ENCODE peak calls at places on chromosome 21, in ten cellular contexts. One of them, this sample, is unnamed.

GRCh38 chr21:37845535-37845934 is 70.7 kb downstream of the KCNJ6 start:
- DNase-seq in Peyer's patch: no peak
- DNase-seq in endothelial cell: no peak
- DNase-seq in IMR-90: no peak
- DNase-seq in glutamatergic neuron: no peak
- DNase-seq in CD4-positive, alpha-beta T cell: no peak
- DNase-seq in GM23338: no peak
- DNase-seq in PC-3: no peak
- DNase-seq in Calu3: no peak
- DNase-seq in A549: no peak
- DNase-seq in this sample: no peak

GRCh38 chr21:34567574-34567973 is 47.3 kb downstream of the RCAN1 start:
- DNase-seq in Peyer's patch: no peak
- DNase-seq in endothelial cell: no peak
- DNase-seq in PC-3: no peak
- DNase-seq in CD4-positive, alpha-beta T cell: no peak
- DNase-seq in IMR-90: no peak
- DNase-seq in GM23338: no peak
- DNase-seq in A549: no peak
- DNase-seq in glutamatergic neuron: no peak
- DNase-seq in Calu3: no peak
- DNase-seq in this sample: no peak

GRCh38 chr21:42454221-42454570 is 41.8 kb downstream of the RSPH1 start:
- DNase-seq in endothelial cell: no peak
- DNase-seq in Peyer's patch: no peak
- DNase-seq in IMR-90: no peak
- DNase-seq in Calu3: no peak
- DNase-seq in CD4-positive, alpha-beta T cell: no peak
- DNase-seq in A549: no peak
- DNase-seq in GM23338: no peak
- DNase-seq in PC-3: no peak
- DNase-seq in glutamatergic neuron: no peak
- DNase-seq in this sample: no peak

GRCh38 chr21:29318354-29318753 is 19.6 kb downstream of the BACH1 start:
- DNase-seq in Calu3: peak; percentile 13
- DNase-seq in glutamatergic neuron: no peak
- DNase-seq in A549: no peak
- DNase-seq in IMR-90: peak; percentile 52
- DNase-seq in PC-3: no peak
- DNase-seq in CD4-positive, alpha-beta T cell: no peak
- DNase-seq in GM23338: no peak
- DNase-seq in endothelial cell: no peak
- DNase-seq in Peyer's patch: no peak
- DNase-seq in this sample: no peak

GRCh38 chr21:45534591-45535331 is 7.5 kb downstream of the SLC19A1 start:
- DNase-seq in Calu3: no peak
- DNase-seq in Peyer's patch: peak; percentile 47
- DNase-seq in A549: no peak
- DNase-seq in PC-3: no peak
- DNase-seq in CD4-positive, alpha-beta T cell: no peak
- DNase-seq in glutamatergic neuron: peak; percentile 85
- DNase-seq in GM23338: no peak
- DNase-seq in endothelial cell: no peak
- DNase-seq in IMR-90: no peak
- DNase-seq in this sample: no peak

GRCh38 chr21:19353271-19353670 is 949.7 kb upstream of the TMPRSS15 start:
- DNase-seq in Calu3: no peak
- DNase-seq in endothelial cell: no peak
- DNase-seq in A549: no peak
- DNase-seq in CD4-positive, alpha-beta T cell: no peak
- DNase-seq in GM23338: peak; percentile 2
- DNase-seq in PC-3: no peak
- DNase-seq in glutamatergic neuron: no peak
- DNase-seq in IMR-90: no peak
- DNase-seq in Peyer's patch: no peak
- DNase-seq in this sample: no peak

GRCh38 chr21:31490471-31490870 is 146.4 kb upstream of the TIAM1 start:
- DNase-seq in PC-3: no peak
- DNase-seq in endothelial cell: no peak
- DNase-seq in Calu3: no peak
- DNase-seq in Peyer's patch: no peak
- DNase-seq in CD4-positive, alpha-beta T cell: no peak
- DNase-seq in IMR-90: no peak
- DNase-seq in A549: peak; percentile 6
- DNase-seq in glutamatergic neuron: no peak
- DNase-seq in GM23338: no peak
- DNase-seq in this sample: no peak

GRCh38 chr21:36949171-36950141 is 17.0 kb downstream of the HLCS start:
- DNase-seq in A549: no peak
- DNase-seq in glutamatergic neuron: no peak
- DNase-seq in Calu3: no peak
- DNase-seq in PC-3: no peak
- DNase-seq in CD4-positive, alpha-beta T cell: no peak
- DNase-seq in IMR-90: no peak
- DNase-seq in endothelial cell: no peak
- DNase-seq in GM23338: peak; percentile 39
- DNase-seq in Peyer's patch: no peak
- DNase-seq in this sample: no peak

GRCh38 chr21:46149205-46149901 is 6.0 kb downstream of the FTCD start:
- DNase-seq in PC-3: no peak
- DNase-seq in A549: no peak
- DNase-seq in GM23338: no peak
- DNase-seq in Peyer's patch: peak; percentile 31
- DNase-seq in endothelial cell: no peak
- DNase-seq in CD4-positive, alpha-beta T cell: no peak
- DNase-seq in IMR-90: no peak
- DNase-seq in Calu3: no peak
- DNase-seq in glutamatergic neuron: peak; percentile 14
- DNase-seq in this sample: no peak

GRCh38 chr21:45513741-45514310 is 28.4 kb downstream of the SLC19A1 start:
- DNase-seq in PC-3: no peak
- DNase-seq in GM23338: no peak
- DNase-seq in endothelial cell: no peak
- DNase-seq in glutamatergic neuron: peak; percentile 13
- DNase-seq in A549: no peak
- DNase-seq in Peyer's patch: peak; percentile 40
- DNase-seq in Calu3: no peak
- DNase-seq in IMR-90: no peak
- DNase-seq in CD4-positive, alpha-beta T cell: no peak
- DNase-seq in this sample: no peak

GRCh38 chr21:25589905-25590304 is 17.4 kb downstream of the MRPL39 start:
- DNase-seq in GM23338: no peak
- DNase-seq in A549: no peak
- DNase-seq in Calu3: no peak
- DNase-seq in Peyer's patch: no peak
- DNase-seq in PC-3: no peak
- DNase-seq in CD4-positive, alpha-beta T cell: no peak
- DNase-seq in IMR-90: no peak
- DNase-seq in glutamatergic neuron: no peak
- DNase-seq in endothelial cell: no peak
- DNase-seq in this sample: no peak

GRCh38 chr21:32727478-32727727 is 410 bp downstream of the SYNJ1 start:
- DNase-seq in GM23338: no peak
- DNase-seq in Calu3: peak; percentile 10
- DNase-seq in PC-3: no peak
- DNase-seq in Peyer's patch: no peak
- DNase-seq in CD4-positive, alpha-beta T cell: no peak
- DNase-seq in endothelial cell: no peak
- DNase-seq in A549: no peak
- DNase-seq in glutamatergic neuron: no peak
- DNase-seq in IMR-90: no peak
- DNase-seq in this sample: no peak

GRCh38 chr21:26449161-26449560 is 123.9 kb downstream of the CYYR1 start:
- DNase-seq in IMR-90: peak; percentile 43
- DNase-seq in A549: no peak
- DNase-seq in Peyer's patch: no peak
- DNase-seq in endothelial cell: no peak
- DNase-seq in Calu3: no peak
- DNase-seq in CD4-positive, alpha-beta T cell: no peak
- DNase-seq in glutamatergic neuron: no peak
- DNase-seq in PC-3: no peak
- DNase-seq in GM23338: no peak
- DNase-seq in this sample: no peak

GRCh38 chr21:32702702-32703101 is 25.1 kb downstream of the SYNJ1 start:
- DNase-seq in A549: peak; percentile 0
- DNase-seq in IMR-90: peak; percentile 89
- DNase-seq in endothelial cell: no peak
- DNase-seq in Calu3: no peak
- DNase-seq in CD4-positive, alpha-beta T cell: no peak
- DNase-seq in glutamatergic neuron: no peak
- DNase-seq in GM23338: no peak
- DNase-seq in PC-3: peak; percentile 53
- DNase-seq in Peyer's patch: no peak
- DNase-seq in this sample: no peak

GRCh38 chr21:35696644-35697043 is 363.7 kb downstream of the SETD4 start:
- DNase-seq in glutamatergic neuron: no peak
- DNase-seq in CD4-positive, alpha-beta T cell: no peak
- DNase-seq in PC-3: no peak
- DNase-seq in IMR-90: no peak
- DNase-seq in Calu3: no peak
- DNase-seq in endothelial cell: no peak
- DNase-seq in A549: no peak
- DNase-seq in GM23338: peak; percentile 21
- DNase-seq in Peyer's patch: no peak
- DNase-seq in this sample: no peak
- TF ChIP-seq CTCF in glutamatergic neuron: no peak
- TF ChIP-seq CTCF in CD4-positive, alpha-beta T cell: no peak
- TF ChIP-seq CTCF in PC-3: no peak
- TF ChIP-seq CTCF in IMR-90: no peak
- TF ChIP-seq CTCF in Calu3: no peak
- TF ChIP-seq CTCF in endothelial cell: no peak
- TF ChIP-seq CTCF in A549: no peak
- TF ChIP-seq CTCF in GM23338: no peak
- TF ChIP-seq CTCF in Peyer's patch: no peak
- TF ChIP-seq CTCF in this sample: no peak

GRCh38 chr21:16913010-16913409 is 599.8 kb upstream of the CXADR start:
- DNase-seq in Peyer's patch: no peak
- DNase-seq in glutamatergic neuron: peak; percentile 16
- DNase-seq in A549: peak; percentile 4
- DNase-seq in IMR-90: no peak
- DNase-seq in Calu3: no peak
- DNase-seq in GM23338: peak; percentile 25
- DNase-seq in endothelial cell: no peak
- DNase-seq in PC-3: no peak
- DNase-seq in CD4-positive, alpha-beta T cell: no peak
- DNase-seq in this sample: no peak
- TF ChIP-seq CTCF in Peyer's patch: no peak
- TF ChIP-seq CTCF in glutamatergic neuron: no peak
- TF ChIP-seq CTCF in A549: no peak
- TF ChIP-seq CTCF in IMR-90: no peak
- TF ChIP-seq CTCF in Calu3: no peak
- TF ChIP-seq CTCF in GM23338: peak; percentile 52
- TF ChIP-seq CTCF in endothelial cell: no peak
- TF ChIP-seq CTCF in PC-3: no peak
- TF ChIP-seq CTCF in CD4-positive, alpha-beta T cell: no peak
- TF ChIP-seq CTCF in this sample: no peak

GRCh38 chr21:17925000-17925610 is 105.9 kb upstream of the C21orf91 start:
- DNase-seq in Peyer's patch: peak; percentile 73
- DNase-seq in glutamatergic neuron: peak; percentile 39
- DNase-seq in GM23338: peak; percentile 87
- DNase-seq in A549: peak; percentile 30
- DNase-seq in endothelial cell: peak; percentile 61
- DNase-seq in CD4-positive, alpha-beta T cell: peak; percentile 15
- DNase-seq in IMR-90: peak; percentile 54
- DNase-seq in PC-3: peak; percentile 83
- DNase-seq in Calu3: peak; percentile 52
- DNase-seq in this sample: no peak

GRCh38 chr21:17929514-17929913 is 110.4 kb upstream of the C21orf91 start:
- DNase-seq in Calu3: no peak
- DNase-seq in Peyer's patch: no peak
- DNase-seq in A549: no peak
- DNase-seq in glutamatergic neuron: no peak
- DNase-seq in IMR-90: no peak
- DNase-seq in GM23338: no peak
- DNase-seq in endothelial cell: no peak
- DNase-seq in CD4-positive, alpha-beta T cell: no peak
- DNase-seq in PC-3: no peak
- DNase-seq in this sample: no peak

GRCh38 chr21:17921579-17922530 is 102.7 kb upstream of the C21orf91 start:
- DNase-seq in A549: no peak
- DNase-seq in GM23338: no peak
- DNase-seq in PC-3: peak; percentile 85
- DNase-seq in glutamatergic neuron: no peak
- DNase-seq in IMR-90: peak; percentile 65
- DNase-seq in CD4-positive, alpha-beta T cell: no peak
- DNase-seq in endothelial cell: no peak
- DNase-seq in Calu3: no peak
- DNase-seq in Peyer's patch: no peak
- DNase-seq in this sample: no peak

GRCh38 chr21:17930102-17930501 is 110.9 kb upstream of the C21orf91 start:
- DNase-seq in PC-3: no peak
- DNase-seq in Peyer's patch: no peak
- DNase-seq in Calu3: no peak
- DNase-seq in CD4-positive, alpha-beta T cell: no peak
- DNase-seq in GM23338: no peak
- DNase-seq in endothelial cell: no peak
- DNase-seq in A549: no peak
- DNase-seq in glutamatergic neuron: no peak
- DNase-seq in IMR-90: no peak
- DNase-seq in this sample: no peak

DNA sequence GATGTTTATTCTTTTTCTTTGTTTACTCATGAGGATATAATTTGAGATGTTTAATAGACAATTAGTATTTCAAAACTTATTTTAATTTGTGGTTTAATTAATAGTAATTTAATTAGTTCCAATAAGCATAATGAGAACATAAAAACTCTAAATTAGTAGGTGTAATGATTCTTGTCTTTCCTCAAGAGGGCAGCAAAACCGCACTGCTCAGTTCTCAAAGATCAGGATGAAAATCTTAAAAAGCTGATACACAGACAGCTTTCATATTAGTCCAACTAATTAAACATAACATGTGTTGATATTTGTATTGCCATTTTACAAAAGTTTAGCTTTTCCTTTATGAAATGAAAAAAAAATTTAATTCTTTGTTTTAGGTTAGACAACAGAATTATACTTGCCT is 106.7 kb upstream of the C21orf91 start:
- DNase-seq in glutamatergic neuron: no peak
- DNase-seq in Peyer's patch: no peak
- DNase-seq in IMR-90: peak; percentile 24
- DNase-seq in Calu3: peak; percentile 6
- DNase-seq in PC-3: peak; percentile 50
- DNase-seq in A549: no peak
- DNase-seq in endothelial cell: peak; percentile 19
- DNase-seq in GM23338: peak; percentile 43
- DNase-seq in CD4-positive, alpha-beta T cell: no peak
- DNase-seq in this sample: no peak
- TF ChIP-seq CTCF in glutamatergic neuron: peak; percentile 26
- TF ChIP-seq CTCF in Peyer's patch: no peak
- TF ChIP-seq CTCF in IMR-90: peak; percentile 48
- TF ChIP-seq CTCF in Calu3: peak; percentile 11
- TF ChIP-seq CTCF in PC-3: peak; percentile 64
- TF ChIP-seq CTCF in A549: no peak
- TF ChIP-seq CTCF in endothelial cell: peak; percentile 54
- TF ChIP-seq CTCF in GM23338: peak; percentile 59
- TF ChIP-seq CTCF in CD4-positive, alpha-beta T cell: no peak
- TF ChIP-seq CTCF in this sample: no peak

DNA sequence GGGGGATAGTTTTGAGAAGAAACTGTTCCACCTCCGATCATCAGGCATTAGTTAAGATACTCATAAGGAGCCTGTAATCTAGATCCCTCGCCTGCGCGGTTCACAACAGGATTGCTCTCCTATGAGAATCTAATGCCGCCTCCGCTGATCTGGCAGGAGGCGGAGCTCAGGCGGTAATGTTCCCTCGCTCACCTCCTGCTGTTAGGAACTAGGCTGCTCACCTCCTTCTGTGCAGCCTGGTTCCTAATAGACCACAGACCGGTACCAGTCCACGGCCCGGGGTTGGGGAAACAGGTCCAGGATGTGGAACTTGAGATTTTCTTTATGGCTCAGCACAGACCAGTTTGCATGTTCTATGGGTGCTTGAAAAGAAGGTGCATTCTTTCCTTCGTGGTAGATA is 27.2 kb upstream of the FAM3B start:
- DNase-seq in endothelial cell: no peak
- DNase-seq in PC-3: no peak
- DNase-seq in A549: no peak
- DNase-seq in glutamatergic neuron: no peak
- DNase-seq in Calu3: no peak
- DNase-seq in IMR-90: peak; percentile 4
- DNase-seq in CD4-positive, alpha-beta T cell: no peak
- DNase-seq in Peyer's patch: no peak
- DNase-seq in GM23338: peak; percentile 63
- DNase-seq in this sample: no peak
- TF ChIP-seq CTCF in endothelial cell: no peak
- TF ChIP-seq CTCF in PC-3: no peak
- TF ChIP-seq CTCF in A549: no peak
- TF ChIP-seq CTCF in glutamatergic neuron: no peak
- TF ChIP-seq CTCF in Calu3: no peak
- TF ChIP-seq CTCF in IMR-90: no peak
- TF ChIP-seq CTCF in CD4-positive, alpha-beta T cell: no peak
- TF ChIP-seq CTCF in Peyer's patch: no peak
- TF ChIP-seq CTCF in GM23338: no peak
- TF ChIP-seq CTCF in this sample: no peak